ENCODE peak calls at places on chromosome 2, in four cellular contexts. B, S, I and R are unnamed samples.

GRCh38 chr2:43942881-43943280 is 52.9 kb downstream of the LRPPRC start:
- DNase-seq in B (no peak), S (no peak), I (no peak), R (no peak)

GRCh38 chr2:120445431-120446143 is 99.7 kb downstream of the INHBB start:
- DNase-seq in B (no peak), S (no peak), I (no peak), R (no peak)

GRCh38 chr2:105747997-105748396 is 3.3 kb downstream of the NCK2 start:
- DNase-seq in B (no peak), S (no peak), I (no peak), R (no peak)

GRCh38 chr2:230899287-230899686 is 25.8 kb downstream of the GPR55 start:
- DNase-seq in B (no peak), S (no peak), I (peak), R (no peak)

GRCh38 chr2:128780434-128781080 is 461.9 kb upstream of the HS6ST1 start:
- DNase-seq in B (no peak), S (no peak), I (peak), R (no peak)

GRCh38 chr2:147547425-147547824 is 297.4 kb upstream of the ACVR2A start:
- DNase-seq in B (no peak), S (no peak), I (no peak), R (no peak)

GRCh38 chr2:16244966-16245320 is 304.6 kb downstream of the MYCN start:
- DNase-seq in B (no peak), S (no peak), I (peak), R (no peak)

GRCh38 chr2:109386004-109386695 is 227.6 kb downstream of the SEPTIN10 start:
- DNase-seq in B (no peak), S (no peak), I (no peak), R (no peak)

GRCh38 chr2:178579006-178579405 is 98.7 kb downstream of the PLEKHA3 start:
- DNase-seq in B (no peak), S (no peak), I (no peak), R (no peak)

GRCh38 chr2:198424112-198424511 is 619.7 kb downstream of the PLCL1 start:
- DNase-seq in B (no peak), S (no peak), I (no peak), R (no peak)

GRCh38 chr2:2849464-2850217 is 518.6 kb upstream of the MYT1L start:
- DNase-seq in B (no peak), S (no peak), I (no peak), R (no peak)

GRCh38 chr2:78992807-78993517 is 32.5 kb upstream of the REG3G start:
- DNase-seq in B (no peak), S (no peak), I (no peak), R (no peak)

GRCh38 chr2:22442051-22442450 is 942.9 kb upstream of the KLHL29 start:
- DNase-seq in B (no peak), S (no peak), I (no peak), R (no peak)

GRCh38 chr2:46849080-46849715 is 66.4 kb downstream of the MCFD2 start:
- DNase-seq in B (no peak), S (no peak), I (no peak), R (no peak)